ENCODE peak calls at places on chromosomes 13 and 19, in four cellular contexts. T is cardiac fibroblast, S is fibroblast of pulmonary artery, M is fibroblast of mammary gland. K is an unnamed sample.
A peak's percentile ranks its signal among the peaks of the same experiment; 100 is the strongest.

GRCh38 chr19:39937094-39937493 is 2.7 kb upstream of the FCGBP start:
- DNase-seq in T (no peak), S (no peak), M (no peak), K (no peak)

GRCh38 chr19:41958367-41959055 is 610 bp downstream of the RABAC1 start:
- DNase-seq in T (peak; percentile 71), S (peak; percentile 62), M (peak; percentile 49), K (peak; percentile 58)

GRCh38 chr13:112859817-112860190 is 109.2 kb upstream of the MCF2L start:
- DNase-seq in T (peak; percentile 47), S (peak; percentile 60), M (peak; percentile 70), K (peak; percentile 56)

GRCh38 chr19:41887711-41888382 is 4.9 kb downstream of the ARHGEF1 start:
- DNase-seq in T (no peak), S (peak; percentile 29), M (peak; percentile 20), K (peak; percentile 62)

GRCh38 chr13:104256701-104257100 is 1190.5 kb upstream of the SLC10A2 start:
- DNase-seq in T (no peak), S (no peak), M (no peak), K (no peak)

GRCh38 chr19:16463991-16464575 is 7.7 kb downstream of the EPS15L1 start:
- DNase-seq in T (peak; percentile 19), S (no peak), M (no peak), K (no peak)

GRCh38 chr13:110853235-110853721 is 61.6 kb downstream of the ANKRD10 start:
- DNase-seq in T (no peak), S (no peak), M (peak; percentile 23), K (no peak)

GRCh38 chr19:48844472-48844871 is 8.2 kb upstream of the HSD17B14 start:
- DNase-seq in T (peak; percentile 51), S (peak; percentile 60), M (peak; percentile 77), K (peak; percentile 75)

GRCh38 chr13:37382156-37382555 is 216.4 kb downstream of the POSTN start:
- DNase-seq in T (no peak), S (no peak), M (no peak), K (no peak)

GRCh38 chr13:44155422-44156293 is 218.0 kb upstream of the SERP2 start:
- DNase-seq in T (peak; percentile 72), S (peak; percentile 60), M (peak; percentile 51), K (peak; percentile 71)

GRCh38 chr19:18417250-18418033 is 1.8 kb upstream of the SSBP4 start:
- DNase-seq in T (peak; percentile 95), S (peak; percentile 90), M (peak; percentile 69), K (peak; percentile 85)

GRCh38 chr19:48123907-48124675 is 13.5 kb upstream of the PLA2G4C start:
- DNase-seq in T (peak; percentile 51), S (peak; percentile 86), M (peak; percentile 90), K (peak; percentile 89)

GRCh38 chr13:70191034-70191433 is 82.8 kb upstream of the KLHL1 start:
- DNase-seq in T (no peak), S (no peak), M (no peak), K (no peak)

GRCh38 chr19:8695501-8695900 is 3.1 kb downstream of the ACTL9 start:
- DNase-seq in T (no peak), S (no peak), M (no peak), K (no peak)

GRCh38 chr13:99357149-99357596 is 50.0 kb upstream of the GPR183 start:
- DNase-seq in T (peak; percentile 82), S (peak; percentile 85), M (peak; percentile 66), K (peak; percentile 35)

GRCh38 chr19:4186087-4186993 is 3.9 kb downstream of the ANKRD24 start:
- DNase-seq in T (peak; percentile 78), S (peak; percentile 76), M (peak; percentile 69), K (peak; percentile 41)

DNA sequence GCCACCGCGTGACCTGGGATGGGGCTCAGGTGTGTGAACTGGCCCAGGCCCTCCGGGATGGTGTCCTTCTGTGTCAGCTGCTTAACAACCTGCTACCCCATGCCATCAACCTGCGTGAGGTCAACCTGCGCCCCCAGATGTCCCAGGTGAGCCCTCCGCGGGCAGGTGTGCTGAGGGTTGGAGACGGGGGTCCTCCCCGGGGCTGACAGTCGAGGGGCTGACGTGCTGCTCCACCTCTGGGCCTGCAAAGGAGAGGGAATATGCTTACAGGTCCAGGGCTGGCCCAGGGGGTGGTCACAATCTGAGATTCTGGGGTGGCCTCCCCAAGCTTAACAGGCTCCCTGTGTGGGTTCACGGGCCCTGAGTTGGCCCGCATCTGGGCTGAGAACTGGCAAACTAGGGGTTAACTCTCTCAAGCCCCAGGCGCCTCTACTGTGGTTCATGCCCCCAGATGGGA is 386 bp downstream of the VAV1 start:
- DNase-seq in T (no peak), S (no peak), M (no peak), K (no peak)
- H3K4me3 ChIP-seq in T (no peak overlapping the region), S (no peak overlapping the region), M (no peak overlapping the region), K (no peak overlapping the region)

DNA sequence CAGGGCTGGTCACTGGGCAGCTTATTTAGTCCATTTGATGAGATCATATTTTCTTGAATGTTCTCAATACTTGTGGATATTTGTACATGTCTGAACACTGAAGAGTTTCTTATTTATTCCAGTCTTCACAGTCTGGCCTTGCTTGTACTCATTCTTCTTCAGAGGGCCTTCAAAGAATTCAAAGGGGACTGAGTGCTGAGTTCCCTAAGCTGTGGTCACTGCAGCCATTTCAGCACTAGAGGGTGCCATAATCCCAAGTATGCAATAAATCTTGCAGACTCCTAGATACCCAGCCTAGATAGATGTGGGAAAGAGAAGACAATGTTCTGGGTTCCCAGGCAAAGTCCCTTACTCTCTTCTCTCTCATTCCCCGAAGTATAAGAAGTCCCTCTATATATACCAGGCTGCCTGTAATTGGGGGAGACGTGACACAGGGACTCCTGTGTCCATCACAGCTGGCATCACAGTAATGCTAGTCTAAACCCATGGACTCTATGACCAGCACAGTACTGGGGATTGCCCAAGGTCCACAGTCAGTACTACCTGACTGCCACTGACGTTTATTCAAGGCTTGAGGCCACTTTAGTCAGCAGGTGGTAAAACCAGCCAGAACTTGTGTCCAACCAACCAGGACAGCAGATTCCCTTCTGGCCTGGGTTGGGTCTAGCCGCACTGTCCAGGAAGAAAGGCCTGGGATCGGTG is 8.9 kb upstream of the VN1R1 start:
- DNase-seq in T (peak; percentile 36), S (peak; percentile 53), M (peak; percentile 32), K (peak; percentile 10)
- TF ChIP-seq CTCF in T (peak; percentile 67), S (peak; percentile 44), M (peak; percentile 38), K (peak; percentile 28)

GRCh38 chr13:20831933-20832332 is 58.2 kb upstream of the EEF1AKMT1 start:
- DNase-seq in T (no peak), S (no peak), M (no peak), K (no peak)
- H3K4me3 ChIP-seq in T (no peak overlapping the region), S (no peak overlapping the region), M (no peak overlapping the region), K (no peak overlapping the region)

GRCh38 chr13:98143157-98143553 is 261 bp downstream of the FARP1 start:
- DNase-seq in T (no peak), S (no peak), M (no peak), K (no peak)

GRCh38 chr13:98141938-98142426 is 912 bp upstream of the FARP1 start:
- DNase-seq in T (no peak), S (no peak), M (no peak), K (no peak)

GRCh38 chr13:98143601-98144500 is 957 bp downstream of the FARP1 start:
- DNase-seq in T (peak; percentile 49), S (peak; percentile 54), M (peak; percentile 62), K (peak; percentile 77)

GRCh38 chr13:98141509-98141908 is 1.4 kb upstream of the FARP1 start:
- DNase-seq in T (no peak), S (no peak), M (no peak), K (no peak)

DNA sequence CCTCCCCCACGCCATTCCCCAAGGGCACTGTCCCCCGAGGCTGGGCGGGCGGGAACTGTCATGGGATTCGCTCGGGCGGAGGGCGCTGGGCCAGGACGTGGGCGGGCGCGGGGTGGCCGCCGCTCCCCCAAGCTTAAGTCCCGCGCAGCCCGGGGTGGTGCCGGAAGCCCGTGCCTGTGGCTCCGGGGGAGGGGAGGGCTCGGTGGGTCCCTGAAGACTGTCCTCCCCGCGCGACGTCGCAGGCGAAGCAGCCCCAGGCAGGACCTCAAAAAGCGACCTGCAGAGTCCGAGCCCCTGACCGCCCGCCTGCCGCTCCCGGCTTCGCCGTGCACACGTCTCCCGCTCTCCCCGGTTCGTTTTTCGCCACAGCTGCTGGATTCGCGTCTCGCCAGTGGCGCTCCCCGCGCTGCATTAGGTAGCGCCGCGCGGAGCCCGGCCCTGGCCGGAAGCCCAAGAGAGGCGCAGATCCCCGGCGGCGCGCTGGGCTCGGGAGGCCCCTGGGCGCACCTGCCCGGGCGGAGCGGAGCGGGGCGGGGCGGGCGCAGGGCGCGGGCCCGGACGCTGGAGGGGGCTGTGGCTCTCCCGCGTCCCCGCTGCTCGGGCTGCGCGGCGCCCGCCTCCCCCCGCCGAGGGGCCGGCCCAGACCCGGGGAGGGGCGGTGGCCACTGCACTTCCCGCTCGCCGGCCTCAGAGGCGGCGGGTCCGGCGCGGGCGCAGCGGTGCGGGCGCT is at the start of gene FARP1:
- DNase-seq in T (peak; percentile 73), S (peak; percentile 56), M (peak; percentile 45), K (peak; percentile 67)
- TF ChIP-seq CTCF in T (no peak), S (no peak), M (no peak), K (no peak)

DNA sequence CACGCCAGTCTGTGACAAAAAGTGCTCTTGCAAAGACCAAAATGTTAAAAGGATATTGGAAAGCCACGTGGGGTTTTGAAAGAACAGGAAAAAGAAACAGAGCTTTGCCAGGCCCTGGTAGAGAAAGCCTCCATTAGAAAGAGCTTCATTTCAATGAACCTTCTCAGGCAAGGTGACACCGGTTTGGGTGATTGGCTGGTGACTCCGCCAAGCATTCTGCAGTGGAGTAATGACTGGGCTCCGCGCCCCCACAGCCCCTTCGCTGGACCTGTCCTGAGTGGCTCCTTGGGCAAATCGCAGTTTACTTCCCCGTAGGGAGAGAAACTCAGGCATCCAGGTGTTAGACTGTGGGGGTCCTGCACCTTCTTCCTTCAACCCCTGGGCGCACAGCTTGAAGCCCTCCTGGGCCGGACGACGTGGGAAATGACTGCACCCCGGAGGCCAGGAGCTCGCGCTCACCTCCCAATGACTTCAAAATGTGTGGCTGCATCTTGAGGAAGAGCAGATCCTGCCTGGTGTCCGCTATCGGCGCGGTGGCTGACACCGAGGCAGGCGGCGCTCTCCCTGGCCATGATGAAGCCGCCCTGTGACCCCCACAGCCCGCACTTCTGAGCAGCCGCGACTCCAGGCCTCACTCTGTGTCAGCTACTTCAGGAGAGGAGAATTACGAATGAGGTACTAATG is 444.6 kb upstream of the SGCG start:
- DNase-seq in T (no peak), S (no peak), M (no peak), K (no peak)
- H3K4me3 ChIP-seq in T (no peak overlapping the region), S (no peak overlapping the region), M (no peak overlapping the region), K (no peak overlapping the region)

GRCh38 chr19:35479278-35479677 is 11.0 kb downstream of the KRTDAP start:
- DNase-seq in T (no peak), S (no peak), M (no peak), K (no peak)
- TF ChIP-seq CTCF in T (no peak), S (no peak), M (no peak), K (no peak)

DNA sequence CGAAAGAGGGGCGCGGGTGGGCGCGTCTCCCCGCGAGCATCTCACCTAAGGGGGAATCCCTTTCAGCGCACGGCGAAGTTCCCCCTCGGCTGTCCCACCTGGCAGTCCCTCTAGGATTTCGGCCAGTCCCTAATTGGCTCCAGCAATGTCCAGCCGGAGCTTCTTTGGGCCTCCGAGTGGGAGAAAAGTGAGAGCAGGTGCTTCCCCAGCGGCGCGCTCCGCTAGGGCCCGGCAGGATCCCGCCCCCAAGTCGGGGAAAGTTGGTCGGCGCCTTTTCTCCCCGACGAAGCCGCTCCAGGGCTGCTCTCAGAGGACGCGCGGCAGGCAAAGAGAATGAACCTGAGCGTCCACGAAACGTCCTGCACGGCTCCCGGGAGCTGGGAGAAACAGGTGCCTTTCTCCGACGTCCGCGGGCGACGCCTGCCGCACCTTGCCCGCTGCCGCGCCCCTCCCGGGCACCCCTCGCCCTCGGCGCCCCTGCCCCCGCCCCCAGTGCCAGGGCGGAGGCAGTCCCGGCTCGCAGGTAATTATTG is 366 bp upstream of the KL start:
- DNase-seq in T (no peak), S (no peak), M (no peak), K (no peak)
- H3K4me3 ChIP-seq in T (no peak overlapping the region), S (no peak overlapping the region), M (no peak overlapping the region), K (no peak overlapping the region)

K was measured in foreskin fibroblast.